ENCODE peak calls at places on chromosomes 6 and 20, in seven cellular contexts. One of them, this sample, is unnamed. For H3K27me3, the result is how much of the 10 kb centered on the place peaks cover.

GRCh38 chr6:291697-292505 is at the start of gene DUSP22:
- DNase-seq in left ventricle myocardium inferior: peak
- DNase-seq in hepatocyte: peak
- DNase-seq in aorta: peak
- DNase-seq in A673: peak
- DNase-seq in sigmoid colon: peak
- DNase-seq in HAP-1: peak
- DNase-seq in this sample: peak

GRCh38 chr6:135939216-135939610 is 87.7 kb downstream of the PDE7B start:
- DNase-seq in sigmoid colon: no peak
- DNase-seq in aorta: no peak
- DNase-seq in A673: no peak
- DNase-seq in hepatocyte: peak
- DNase-seq in left ventricle myocardium inferior: no peak
- DNase-seq in HAP-1: no peak
- DNase-seq in this sample: no peak

GRCh38 chr6:7726416-7727149 is 684 bp downstream of the BMP6 start:
- DNase-seq in sigmoid colon: no peak
- DNase-seq in HAP-1: peak
- DNase-seq in left ventricle myocardium inferior: no peak
- DNase-seq in A673: no peak
- DNase-seq in aorta: no peak
- DNase-seq in hepatocyte: peak
- DNase-seq in this sample: no peak

GRCh38 chr20:35901678-35902544 is 52.4 kb downstream of the SCAND1 start:
- DNase-seq in aorta: no peak
- DNase-seq in left ventricle myocardium inferior: no peak
- DNase-seq in sigmoid colon: no peak
- DNase-seq in HAP-1: no peak
- DNase-seq in hepatocyte: peak
- DNase-seq in A673: peak
- DNase-seq in this sample: no peak

GRCh38 chr20:53522026-53522425 is 71.6 kb downstream of the ZNF217 start:
- DNase-seq in hepatocyte: no peak
- DNase-seq in HAP-1: no peak
- DNase-seq in A673: no peak
- DNase-seq in aorta: no peak
- DNase-seq in left ventricle myocardium inferior: no peak
- DNase-seq in sigmoid colon: no peak
- DNase-seq in this sample: no peak

GRCh38 chr6:30244560-30244959 is 31.4 kb upstream of the TRIM26 start:
- DNase-seq in sigmoid colon: no peak
- DNase-seq in hepatocyte: no peak
- DNase-seq in A673: no peak
- DNase-seq in left ventricle myocardium inferior: no peak
- DNase-seq in aorta: no peak
- DNase-seq in HAP-1: no peak
- DNase-seq in this sample: no peak

GRCh38 chr6:14286144-14286543 is 168.6 kb downstream of the CD83 start:
- DNase-seq in left ventricle myocardium inferior: no peak
- DNase-seq in sigmoid colon: no peak
- DNase-seq in aorta: no peak
- DNase-seq in A673: no peak
- DNase-seq in HAP-1: no peak
- DNase-seq in hepatocyte: no peak
- DNase-seq in this sample: no peak

GRCh38 chr6:117505337-117505736 is 22.9 kb downstream of the DCBLD1 start:
- DNase-seq in HAP-1: no peak
- DNase-seq in A673: no peak
- DNase-seq in hepatocyte: no peak
- DNase-seq in left ventricle myocardium inferior: no peak
- DNase-seq in aorta: no peak
- DNase-seq in sigmoid colon: no peak
- DNase-seq in this sample: no peak

GRCh38 chr6:52497652-52498408 is 77.7 kb downstream of the EFHC1 start:
- DNase-seq in sigmoid colon: peak
- DNase-seq in aorta: no peak
- DNase-seq in left ventricle myocardium inferior: peak
- DNase-seq in HAP-1: no peak
- DNase-seq in A673: no peak
- DNase-seq in hepatocyte: no peak
- DNase-seq in this sample: no peak

GRCh38 chr20:26216025-26216424 is 519.4 kb upstream of the ZNF337 start:
- DNase-seq in HAP-1: no peak
- DNase-seq in A673: no peak
- DNase-seq in aorta: no peak
- DNase-seq in left ventricle myocardium inferior: no peak
- DNase-seq in hepatocyte: no peak
- DNase-seq in sigmoid colon: no peak
- DNase-seq in this sample: no peak

GRCh38 chr20:44004306-44004915 is 89.8 kb downstream of the TOX2 start:
- DNase-seq in left ventricle myocardium inferior: peak
- DNase-seq in aorta: no peak
- DNase-seq in hepatocyte: no peak
- DNase-seq in HAP-1: no peak
- DNase-seq in sigmoid colon: no peak
- DNase-seq in A673: no peak
- DNase-seq in this sample: no peak

GRCh38 chr20:44002861-44003260 is 88.2 kb downstream of the TOX2 start:
- DNase-seq in HAP-1: no peak
- DNase-seq in left ventricle myocardium inferior: no peak
- DNase-seq in hepatocyte: no peak
- DNase-seq in A673: no peak
- DNase-seq in aorta: no peak
- DNase-seq in sigmoid colon: no peak
- DNase-seq in this sample: no peak

GRCh38 chr20:43999848-44000247 is 85.2 kb downstream of the TOX2 start:
- DNase-seq in A673: no peak
- DNase-seq in hepatocyte: no peak
- DNase-seq in sigmoid colon: no peak
- DNase-seq in HAP-1: no peak
- DNase-seq in aorta: no peak
- DNase-seq in left ventricle myocardium inferior: no peak
- DNase-seq in this sample: no peak

GRCh38 chr20:44003609-44004008 is 89.0 kb downstream of the TOX2 start:
- DNase-seq in hepatocyte: no peak
- DNase-seq in HAP-1: no peak
- DNase-seq in A673: no peak
- DNase-seq in sigmoid colon: no peak
- DNase-seq in left ventricle myocardium inferior: no peak
- DNase-seq in aorta: no peak
- DNase-seq in this sample: peak

DNA sequence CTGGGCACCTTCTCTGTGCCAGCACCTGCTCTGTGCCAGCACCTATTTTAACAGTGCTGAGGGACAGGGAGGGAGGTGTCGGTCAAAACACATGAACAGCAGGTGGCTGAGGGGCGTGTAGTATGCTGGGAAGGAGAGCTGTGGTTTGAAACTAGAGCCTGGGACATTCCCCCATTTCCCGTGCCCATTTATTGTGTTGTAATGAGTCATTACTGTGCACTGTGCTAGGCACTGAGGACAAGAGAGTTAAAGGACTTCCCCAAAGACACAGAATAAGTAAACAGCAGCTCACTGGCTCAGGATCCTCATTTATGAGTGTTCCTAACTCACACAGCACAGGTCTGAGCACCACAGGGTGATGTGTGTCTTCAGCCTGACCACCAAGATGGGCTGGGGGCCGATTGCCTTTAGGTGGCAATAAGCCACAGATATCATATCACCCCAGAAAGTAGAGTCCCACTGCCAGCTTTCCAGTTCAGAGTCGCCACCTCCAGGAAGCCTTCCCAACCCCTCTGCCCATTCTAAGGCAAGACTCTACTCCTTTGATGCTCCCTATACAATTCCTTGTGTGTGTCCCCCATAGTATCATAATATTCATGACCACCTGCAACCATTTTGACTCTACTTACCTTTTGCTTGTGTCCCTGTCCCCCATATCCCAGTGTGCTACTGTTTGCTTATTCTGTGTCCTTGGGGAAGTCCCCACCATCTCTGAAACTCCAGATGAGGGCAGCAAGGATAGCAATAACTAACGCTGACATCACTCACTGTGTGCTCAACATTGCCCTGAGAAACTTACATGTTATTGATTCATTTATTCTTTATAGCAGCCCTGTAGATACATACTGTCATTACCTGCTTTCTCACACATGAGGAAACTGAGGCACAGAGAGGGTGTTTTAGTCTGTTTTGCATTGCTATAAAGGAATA is 87.3 kb downstream of the TOX2 start:
- DNase-seq in aorta: no peak
- DNase-seq in hepatocyte: no peak
- DNase-seq in HAP-1: no peak
- DNase-seq in A673: no peak
- DNase-seq in sigmoid colon: no peak
- DNase-seq in left ventricle myocardium inferior: no peak
- DNase-seq in this sample: no peak
- H3K27me3 ChIP-seq in aorta: under half
- H3K27me3 ChIP-seq in hepatocyte: under half
- H3K27me3 ChIP-seq in HAP-1: under half
- H3K27me3 ChIP-seq in A673: under half
- H3K27me3 ChIP-seq in sigmoid colon: under half
- H3K27me3 ChIP-seq in left ventricle myocardium inferior: under half
- H3K27me3 ChIP-seq in this sample: under half

DNA sequence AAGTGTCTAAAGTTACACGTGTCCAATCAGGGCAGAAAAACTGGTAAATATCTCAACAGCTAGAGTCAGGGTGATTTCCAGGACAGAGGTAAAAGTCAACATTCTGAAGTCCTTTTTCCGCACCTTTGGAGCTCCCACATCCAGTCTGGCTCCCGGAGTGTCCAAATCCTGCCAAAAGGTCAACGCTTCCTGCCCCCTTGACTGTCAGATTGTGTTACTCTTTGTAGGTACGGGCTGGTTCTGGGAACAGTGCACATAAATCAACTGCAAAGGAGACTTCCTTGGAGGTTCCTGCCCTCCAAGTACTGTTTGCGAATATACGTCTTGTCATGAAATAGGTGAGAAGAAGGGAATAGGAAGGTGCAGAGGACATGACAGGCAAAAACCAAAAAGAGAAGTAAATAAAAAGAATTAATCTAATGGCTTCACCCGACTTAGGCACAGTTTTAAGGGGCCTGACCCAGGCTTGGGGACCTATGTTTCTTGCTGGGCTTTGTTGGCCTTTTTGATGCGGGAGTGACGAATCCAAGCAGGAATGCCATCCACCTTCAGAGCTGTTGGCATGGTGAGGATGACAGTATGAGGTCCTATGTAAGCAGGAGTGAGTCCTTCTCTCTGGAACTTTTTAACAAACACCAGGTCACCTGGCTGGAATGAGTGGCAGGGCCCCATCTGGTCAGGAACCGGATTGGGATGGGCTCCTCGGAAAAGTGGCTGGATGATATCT is 155.4 kb downstream of the TRIM27 start:
- DNase-seq in HAP-1: no peak
- DNase-seq in A673: no peak
- DNase-seq in left ventricle myocardium inferior: no peak
- DNase-seq in hepatocyte: no peak
- DNase-seq in aorta: no peak
- DNase-seq in sigmoid colon: no peak
- DNase-seq in this sample: no peak
- H3K27me3 ChIP-seq in HAP-1: under half
- H3K27me3 ChIP-seq in A673: under half
- H3K27me3 ChIP-seq in left ventricle myocardium inferior: half or more
- H3K27me3 ChIP-seq in hepatocyte: half or more
- H3K27me3 ChIP-seq in aorta: under half
- H3K27me3 ChIP-seq in sigmoid colon: under half
- H3K27me3 ChIP-seq in this sample: under half

GRCh38 chr20:57595041-57596030 is 24.9 kb downstream of the ZBP1 start:
- DNase-seq in aorta: no peak
- DNase-seq in HAP-1: no peak
- DNase-seq in hepatocyte: no peak
- DNase-seq in left ventricle myocardium inferior: no peak
- DNase-seq in sigmoid colon: no peak
- DNase-seq in A673: no peak
- DNase-seq in this sample: no peak
- H3K27me3 ChIP-seq in aorta: under half
- H3K27me3 ChIP-seq in HAP-1: under half
- H3K27me3 ChIP-seq in hepatocyte: under half
- H3K27me3 ChIP-seq in left ventricle myocardium inferior: under half
- H3K27me3 ChIP-seq in sigmoid colon: under half
- H3K27me3 ChIP-seq in A673: under half
- H3K27me3 ChIP-seq in this sample: under half

GRCh38 chr20:21707999-21708737 is 2.7 kb downstream of the PAX1 start:
- DNase-seq in A673: no peak
- DNase-seq in HAP-1: no peak
- DNase-seq in left ventricle myocardium inferior: no peak
- DNase-seq in hepatocyte: no peak
- DNase-seq in sigmoid colon: no peak
- DNase-seq in aorta: no peak
- DNase-seq in this sample: no peak

GRCh38 chr20:21705466-21706344 is at the start of gene PAX1:
- DNase-seq in aorta: no peak
- DNase-seq in A673: peak
- DNase-seq in left ventricle myocardium inferior: no peak
- DNase-seq in sigmoid colon: no peak
- DNase-seq in hepatocyte: peak
- DNase-seq in HAP-1: no peak
- DNase-seq in this sample: no peak

GRCh38 chr20:21704408-21705385 is 767 bp upstream of the PAX1 start:
- DNase-seq in aorta: no peak
- DNase-seq in A673: no peak
- DNase-seq in sigmoid colon: no peak
- DNase-seq in HAP-1: no peak
- DNase-seq in left ventricle myocardium inferior: no peak
- DNase-seq in hepatocyte: no peak
- DNase-seq in this sample: no peak

GRCh38 chr20:21707267-21707666 is 1.8 kb downstream of the PAX1 start:
- DNase-seq in hepatocyte: no peak
- DNase-seq in aorta: no peak
- DNase-seq in HAP-1: no peak
- DNase-seq in A673: no peak
- DNase-seq in left ventricle myocardium inferior: no peak
- DNase-seq in sigmoid colon: no peak
- DNase-seq in this sample: no peak

DNA sequence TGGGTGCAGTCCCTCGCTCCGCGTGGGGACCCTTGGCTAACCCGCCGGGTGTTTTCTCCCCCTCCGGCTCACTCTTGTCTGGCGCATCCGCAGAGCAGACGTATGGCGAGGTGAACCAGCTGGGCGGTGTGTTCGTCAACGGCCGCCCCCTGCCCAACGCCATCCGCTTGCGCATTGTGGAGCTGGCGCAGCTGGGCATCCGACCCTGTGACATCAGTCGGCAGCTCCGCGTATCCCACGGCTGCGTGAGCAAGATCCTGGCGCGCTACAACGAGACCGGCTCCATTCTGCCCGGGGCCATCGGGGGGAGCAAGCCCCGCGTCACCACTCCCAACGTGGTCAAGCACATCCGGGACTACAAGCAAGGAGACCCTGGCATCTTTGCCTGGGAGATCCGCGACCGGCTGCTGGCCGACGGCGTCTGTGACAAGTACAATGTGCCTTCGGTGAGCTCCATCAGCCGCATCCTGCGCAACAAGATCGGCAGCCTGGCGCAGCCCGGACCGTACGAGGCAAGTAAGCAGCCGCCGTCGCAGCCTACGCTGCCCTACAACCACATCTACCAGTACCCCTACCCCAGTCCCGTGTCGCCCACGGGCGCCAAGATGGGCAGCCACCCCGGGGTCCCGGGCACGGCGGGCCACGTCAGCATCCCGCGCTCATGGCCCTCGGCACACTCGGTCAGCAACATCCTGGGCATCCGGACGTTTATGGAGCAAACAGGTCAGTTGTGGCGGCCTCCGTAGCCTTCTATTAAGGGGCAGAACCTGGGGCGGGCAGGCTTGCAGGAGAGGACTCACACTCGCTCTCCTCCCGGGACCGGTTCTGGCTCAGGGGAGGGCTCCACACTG is 1.1 kb downstream of the PAX1 start:
- DNase-seq in A673: no peak
- DNase-seq in left ventricle myocardium inferior: no peak
- DNase-seq in sigmoid colon: no peak
- DNase-seq in hepatocyte: no peak
- DNase-seq in HAP-1: no peak
- DNase-seq in aorta: no peak
- DNase-seq in this sample: no peak
- H3K27me3 ChIP-seq in A673: half or more
- H3K27me3 ChIP-seq in left ventricle myocardium inferior: half or more
- H3K27me3 ChIP-seq in sigmoid colon: half or more
- H3K27me3 ChIP-seq in hepatocyte: half or more
- H3K27me3 ChIP-seq in HAP-1: under half
- H3K27me3 ChIP-seq in aorta: under half
- H3K27me3 ChIP-seq in this sample: under half